ENCODE peak calls at places on chromosomes 5 and 9, in four cellular contexts. One of them, this sample, is unnamed.

GRCh38 chr9:119071636-119072035 is 297.6 kb downstream of the BRINP1 start:
- DNase-seq in GM04504: no peak
- DNase-seq in GM23248: no peak
- DNase-seq in stimulated activated CD4-positive, alpha-beta T cell treated with anti-CD3 and anti-CD28 coated beads, Interleukin-1b, Interleukin-23, amount 100 ng/mL, for 24 hours: no peak
- DNase-seq in this sample: no peak

GRCh38 chr5:73451218-73452130 is 2.9 kb upstream of the FOXD1 start:
- DNase-seq in stimulated activated CD4-positive, alpha-beta T cell treated with anti-CD3 and anti-CD28 coated beads, Interleukin-1b, Interleukin-23, amount 100 ng/mL, for 24 hours: no peak
- DNase-seq in GM23248: peak
- DNase-seq in GM04504: no peak
- DNase-seq in this sample: peak

GRCh38 chr5:95543017-95543705 is 11.6 kb downstream of the SKIC3 start:
- DNase-seq in stimulated activated CD4-positive, alpha-beta T cell treated with anti-CD3 and anti-CD28 coated beads, Interleukin-1b, Interleukin-23, amount 100 ng/mL, for 24 hours: no peak
- DNase-seq in GM04504: no peak
- DNase-seq in GM23248: no peak
- DNase-seq in this sample: no peak

GRCh38 chr5:137935190-137935589 is 45.9 kb downstream of the PKD2L2 start:
- DNase-seq in GM04504: no peak
- DNase-seq in stimulated activated CD4-positive, alpha-beta T cell treated with anti-CD3 and anti-CD28 coated beads, Interleukin-1b, Interleukin-23, amount 100 ng/mL, for 24 hours: no peak
- DNase-seq in GM23248: no peak
- DNase-seq in this sample: no peak

GRCh38 chr5:124468671-124469411 is 277.6 kb downstream of the ZNF608 start:
- DNase-seq in GM23248: no peak
- DNase-seq in GM04504: no peak
- DNase-seq in stimulated activated CD4-positive, alpha-beta T cell treated with anti-CD3 and anti-CD28 coated beads, Interleukin-1b, Interleukin-23, amount 100 ng/mL, for 24 hours: no peak
- DNase-seq in this sample: no peak

GRCh38 chr5:109327572-109327971 is 82.2 kb downstream of the PJA2 start:
- DNase-seq in stimulated activated CD4-positive, alpha-beta T cell treated with anti-CD3 and anti-CD28 coated beads, Interleukin-1b, Interleukin-23, amount 100 ng/mL, for 24 hours: no peak
- DNase-seq in GM04504: no peak
- DNase-seq in GM23248: no peak
- DNase-seq in this sample: no peak

GRCh38 chr9:137607141-137607857 is 1.8 kb downstream of the ARRDC1 start:
- DNase-seq in stimulated activated CD4-positive, alpha-beta T cell treated with anti-CD3 and anti-CD28 coated beads, Interleukin-1b, Interleukin-23, amount 100 ng/mL, for 24 hours: no peak
- DNase-seq in GM23248: peak
- DNase-seq in GM04504: no peak
- DNase-seq in this sample: no peak

GRCh38 chr9:72579190-72579589 is 57.8 kb downstream of the TMC1 start:
- DNase-seq in GM04504: no peak
- DNase-seq in GM23248: peak
- DNase-seq in stimulated activated CD4-positive, alpha-beta T cell treated with anti-CD3 and anti-CD28 coated beads, Interleukin-1b, Interleukin-23, amount 100 ng/mL, for 24 hours: no peak
- DNase-seq in this sample: no peak

GRCh38 chr5:63960646-63961045 is 1.6 kb downstream of the HTR1A start:
- DNase-seq in stimulated activated CD4-positive, alpha-beta T cell treated with anti-CD3 and anti-CD28 coated beads, Interleukin-1b, Interleukin-23, amount 100 ng/mL, for 24 hours: no peak
- DNase-seq in GM04504: no peak
- DNase-seq in GM23248: no peak
- DNase-seq in this sample: no peak

GRCh38 chr9:85569988-85570387 is 171.8 kb downstream of the AGTPBP1 start:
- DNase-seq in stimulated activated CD4-positive, alpha-beta T cell treated with anti-CD3 and anti-CD28 coated beads, Interleukin-1b, Interleukin-23, amount 100 ng/mL, for 24 hours: no peak
- DNase-seq in GM04504: peak
- DNase-seq in GM23248: peak
- DNase-seq in this sample: no peak

GRCh38 chr5:15594922-15595568 is 95.1 kb downstream of the FBXL7 start:
- DNase-seq in GM23248: no peak
- DNase-seq in stimulated activated CD4-positive, alpha-beta T cell treated with anti-CD3 and anti-CD28 coated beads, Interleukin-1b, Interleukin-23, amount 100 ng/mL, for 24 hours: no peak
- DNase-seq in GM04504: no peak
- DNase-seq in this sample: no peak

GRCh38 chr5:68458416-68458815 is 242.9 kb downstream of the PIK3R1 start:
- DNase-seq in stimulated activated CD4-positive, alpha-beta T cell treated with anti-CD3 and anti-CD28 coated beads, Interleukin-1b, Interleukin-23, amount 100 ng/mL, for 24 hours: no peak
- DNase-seq in GM04504: no peak
- DNase-seq in GM23248: no peak
- DNase-seq in this sample: no peak

GRCh38 chr5:12876541-12877298 is 972.5 kb upstream of the CTNND2 start:
- DNase-seq in stimulated activated CD4-positive, alpha-beta T cell treated with anti-CD3 and anti-CD28 coated beads, Interleukin-1b, Interleukin-23, amount 100 ng/mL, for 24 hours: no peak
- DNase-seq in GM04504: no peak
- DNase-seq in GM23248: no peak
- DNase-seq in this sample: no peak

GRCh38 chr9:131654857-131655577 is 84.9 kb downstream of the RAPGEF1 start:
- DNase-seq in stimulated activated CD4-positive, alpha-beta T cell treated with anti-CD3 and anti-CD28 coated beads, Interleukin-1b, Interleukin-23, amount 100 ng/mL, for 24 hours: no peak
- DNase-seq in GM23248: no peak
- DNase-seq in GM04504: no peak
- DNase-seq in this sample: no peak

GRCh38 chr5:159095218-159095617 is 4.5 kb downstream of the EBF1 start:
- DNase-seq in stimulated activated CD4-positive, alpha-beta T cell treated with anti-CD3 and anti-CD28 coated beads, Interleukin-1b, Interleukin-23, amount 100 ng/mL, for 24 hours: no peak
- DNase-seq in GM04504: no peak
- DNase-seq in GM23248: no peak
- DNase-seq in this sample: no peak

GRCh38 chr9:130110596-130111021 is 56.9 kb downstream of the GPR107 start:
- DNase-seq in GM23248: peak
- DNase-seq in GM04504: no peak
- DNase-seq in stimulated activated CD4-positive, alpha-beta T cell treated with anti-CD3 and anti-CD28 coated beads, Interleukin-1b, Interleukin-23, amount 100 ng/mL, for 24 hours: no peak
- DNase-seq in this sample: no peak